ENCODE peak calls at places on chromosomes 16 and 17, in nine cellular contexts. E is A549; S is IMR-90; Q is cardiac muscle cell; Z is substantia nigra; R is ascending aorta; U is CD4-positive, alpha-beta memory T cell; W is upper lobe of right lung; H is A673. A is an unnamed sample.

GRCh38 chr17:41009301-41009760 is 403 bp upstream of the KRTAP3-1 start:
- DNase-seq in E (no peak), S (no peak), Q (no peak), Z (no peak), R (no peak), U (no peak), W (no peak), H (no peak), A (no peak)

GRCh38 chr17:41710472-41711090 is 1.6 kb upstream of the GAST start:
- DNase-seq in E (no peak), S (peak), Q (peak), Z (peak), R (no peak), U (no peak), W (no peak), H (peak), A (peak)

GRCh38 chr17:78329263-78330059 is 30.4 kb downstream of the SOCS3 start:
- DNase-seq in E (no peak), S (peak), Q (peak), Z (no peak), R (no peak), U (no peak), W (no peak), H (no peak), A (peak)

GRCh38 chr17:61410100-61410551 is 10.5 kb downstream of the TBX2 start:
- DNase-seq in E (no peak), S (no peak), Q (no peak), Z (no peak), R (peak), U (no peak), W (peak), H (no peak), A (no peak)

GRCh38 chr17:42682400-42683384 is at the start of gene CNTNAP1:
- DNase-seq in E (peak), S (peak), Q (peak), Z (peak), R (no peak), U (no peak), W (peak), H (peak), A (peak)

GRCh38 chr17:77146882-77147281 is 6.1 kb downstream of the SEC14L1 start:
- DNase-seq in E (no peak), S (no peak), Q (no peak), Z (no peak), R (no peak), U (no peak), W (peak), H (no peak), A (no peak)

GRCh38 chr16:23031508-23032098 is 117.6 kb downstream of the USP31 start:
- DNase-seq in E (no peak), S (no peak), Q (no peak), Z (no peak), R (no peak), U (no peak), W (no peak), H (no peak), A (no peak)

GRCh38 chr16:70437017-70437581 is 1.8 kb downstream of the ST3GAL2 start:
- DNase-seq in E (no peak), S (peak), Q (peak), Z (no peak), R (no peak), U (no peak), W (no peak), H (peak), A (peak)

GRCh38 chr17:46212634-46213435 is 19.6 kb upstream of the KANSL1 start:
- DNase-seq in E (peak), S (peak), Q (peak), Z (peak), R (no peak), U (peak), W (no peak), H (peak), A (peak)

GRCh38 chr16:22623351-22623781 is 112.7 kb downstream of the NPIPB5 start:
- DNase-seq in E (no peak), S (no peak), Q (peak), Z (no peak), R (no peak), U (no peak), W (no peak), H (no peak), A (no peak)

GRCh38 chr16:55508941-55509920 is at the start of gene LPCAT2:
- DNase-seq in E (peak), S (peak), Q (peak), Z (peak), R (no peak), U (no peak), W (peak), H (peak), A (peak)

GRCh38 chr17:8577868-8578267 is 52.7 kb downstream of the MYH10 start:
- DNase-seq in E (no peak), S (no peak), Q (no peak), Z (no peak), R (no peak), U (no peak), W (no peak), H (no peak), A (no peak)

GRCh38 chr17:77692571-77693161 is 265.8 kb upstream of the TNRC6C start:
- DNase-seq in E (no peak), S (peak), Q (no peak), Z (no peak), R (no peak), U (peak), W (peak), H (no peak), A (no peak)

GRCh38 chr17:73875346-73875745 is 231.1 kb upstream of the SDK2 start:
- DNase-seq in E (no peak), S (no peak), Q (peak), Z (no peak), R (no peak), U (no peak), W (no peak), H (no peak), A (no peak)

GRCh38 chr17:77786740-77787505 is 171.6 kb upstream of the TNRC6C start:
- DNase-seq in E (no peak), S (no peak), Q (no peak), Z (no peak), R (no peak), U (no peak), W (no peak), H (peak), A (no peak)

GRCh38 chr16:30395155-30395991 is at the start of gene ZNF48:
- DNase-seq in E (peak), S (peak), Q (peak), Z (peak), R (no peak), U (peak), W (peak), H (peak), A (peak)

GRCh38 chr16:71432906-71433305 is 8.9 kb downstream of the TLE7 start:
- DNase-seq in E (no peak), S (no peak), Q (no peak), Z (no peak), R (no peak), U (no peak), W (no peak), H (no peak), A (no peak)

GRCh38 chr17:43817826-43818225 is 15.1 kb downstream of the MPP3 start:
- DNase-seq in E (no peak), S (no peak), Q (no peak), Z (no peak), R (no peak), U (no peak), W (no peak), H (no peak), A (no peak)

GRCh38 chr17:64732336-64733006 is 70.4 kb upstream of the SMURF2 start:
- DNase-seq in E (peak), S (peak), Q (peak), Z (peak), R (no peak), U (no peak), W (no peak), H (no peak), A (peak)

GRCh38 chr16:67438098-67438791 is 7.3 kb downstream of the HSD11B2 start:
- DNase-seq in E (no peak), S (no peak), Q (no peak), Z (no peak), R (no peak), U (no peak), W (no peak), H (no peak), A (no peak)

GRCh38 chr16:7303014-7303676 is 29.5 kb upstream of the RBFOX1 start:
- DNase-seq in E (no peak), S (no peak), Q (no peak), Z (no peak), R (no peak), U (no peak), W (no peak), H (no peak), A (no peak)

DNA sequence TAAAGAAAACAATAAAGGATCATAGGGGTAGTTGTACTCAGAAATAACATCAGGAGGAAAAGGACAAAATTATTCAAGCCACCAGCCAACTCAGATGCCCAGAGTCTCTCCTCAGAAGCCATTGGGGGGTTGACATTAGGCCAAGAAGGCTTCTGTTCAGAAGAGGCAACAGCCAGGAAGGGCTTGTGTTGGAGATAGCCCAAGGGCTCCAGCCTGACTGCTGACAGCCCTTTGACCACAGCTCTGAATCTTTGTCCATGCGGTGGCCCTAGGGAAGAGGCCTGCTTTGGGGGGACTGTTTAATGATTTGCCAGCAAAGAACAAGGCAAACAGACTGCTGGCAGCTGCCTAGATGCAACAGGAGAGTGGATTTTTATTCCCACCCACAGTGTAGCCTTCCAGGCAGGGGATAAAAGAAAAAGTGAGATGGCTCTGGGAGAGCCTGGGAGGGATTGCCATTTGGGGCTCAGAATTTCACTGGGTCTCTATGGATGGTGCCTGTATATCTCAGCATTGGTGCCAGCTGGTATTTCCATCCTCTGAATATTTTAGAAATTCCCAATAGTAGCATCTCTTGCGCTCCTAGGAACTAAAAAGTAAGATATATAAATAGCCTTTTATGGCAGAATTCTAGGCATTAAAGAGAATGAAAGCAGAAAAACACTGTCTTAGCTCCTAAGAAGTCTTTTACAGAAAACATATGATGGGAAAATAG is 29.3 kb upstream of the SUPT4H1 start:
- DNase-seq in E (peak), S (no peak), Q (peak), Z (no peak), R (no peak), U (no peak), W (no peak), H (no peak), A (no peak)
- H3K27ac ChIP-seq in E (peak), S (no peak), Q (no peak), Z (no peak), R (no peak), U (no peak), W (peak), H (no peak), A (no peak)

DNA sequence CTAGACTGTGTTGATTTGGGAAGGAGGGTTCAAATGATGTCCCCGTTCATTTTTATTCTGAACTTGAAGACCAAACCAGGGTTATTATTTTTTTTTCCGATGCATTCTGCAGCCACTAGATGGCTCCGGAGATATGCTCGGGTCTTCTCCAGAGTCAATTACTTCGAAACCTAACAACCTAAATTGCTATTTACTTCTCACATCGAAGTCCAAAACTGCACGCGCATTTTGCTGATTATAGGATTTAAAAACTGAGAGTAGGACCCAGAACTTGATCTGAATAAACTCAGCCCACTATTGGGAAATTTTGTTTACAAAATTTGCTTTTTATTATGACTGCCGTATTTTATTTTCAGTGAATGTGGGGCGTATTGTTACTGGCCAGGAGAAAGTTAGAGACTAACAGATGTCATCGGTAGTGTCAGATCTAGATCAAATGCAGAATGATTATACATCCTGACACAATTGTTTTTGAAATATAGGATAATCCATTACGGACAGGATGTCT is 263.8 kb downstream of the HS3ST3A1 start:
- DNase-seq in E (peak), S (peak), Q (peak), Z (no peak), R (no peak), U (peak), W (no peak), H (peak), A (peak)
- H3K27ac ChIP-seq in E (no peak), S (no peak), Q (no peak), Z (no peak), R (no peak), U (no peak), W (no peak), H (no peak), A (peak)

GRCh38 chr17:20197527-20197926 is 188.4 kb downstream of the SPECC1 start:
- DNase-seq in E (no peak), S (no peak), Q (no peak), Z (no peak), R (no peak), U (no peak), W (no peak), H (no peak), A (no peak)
- H3K27ac ChIP-seq in E (no peak), S (no peak), Q (no peak), Z (peak), R (no peak), U (no peak), W (no peak), H (no peak), A (no peak)

GRCh38 chr16:35197656-35198055 is 1738.2 kb downstream of the TP53TG3F start:
- DNase-seq in E (no peak), S (no peak), Q (no peak), Z (no peak), R (no peak), U (no peak), W (no peak), H (no peak), A (no peak)
- H3K27ac ChIP-seq in E (no peak), S (no peak), Q (no peak), Z (no peak), R (no peak), U (no peak), W (no peak), H (no peak), A (no peak)

GRCh38 chr16:24360936-24361335 is 104.8 kb downstream of the CACNG3 start:
- DNase-seq in E (no peak), S (no peak), Q (no peak), Z (no peak), R (no peak), U (no peak), W (no peak), H (no peak), A (no peak)

GRCh38 chr16:24359490-24359889 is 103.4 kb downstream of the CACNG3 start:
- DNase-seq in E (no peak), S (no peak), Q (no peak), Z (no peak), R (no peak), U (no peak), W (no peak), H (no peak), A (no peak)

GRCh38 chr16:24367186-24367585 is 111.1 kb downstream of the CACNG3 start:
- DNase-seq in E (no peak), S (no peak), Q (no peak), Z (no peak), R (no peak), U (no peak), W (no peak), H (peak), A (no peak)

DNA sequence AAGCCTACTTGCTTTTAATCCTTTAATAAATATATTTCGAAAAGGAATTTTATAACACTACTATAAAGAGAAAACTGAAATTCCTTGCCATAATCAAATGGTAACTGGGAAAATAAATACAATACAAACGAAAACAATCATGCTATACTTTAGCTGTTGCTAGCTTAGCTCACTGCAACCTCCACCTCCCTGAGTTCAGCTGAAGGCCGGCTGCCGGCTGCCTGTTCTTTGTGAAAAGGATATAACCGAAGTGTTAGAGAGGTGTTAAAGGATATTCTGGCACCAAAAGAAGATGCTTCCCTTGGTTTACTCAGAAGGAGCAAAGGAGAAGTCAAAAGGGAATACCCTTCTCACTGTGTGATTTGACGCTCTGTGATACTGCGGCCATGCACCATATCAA is 108.5 kb downstream of the CACNG3 start:
- DNase-seq in E (no peak), S (no peak), Q (no peak), Z (no peak), R (no peak), U (no peak), W (no peak), H (no peak), A (no peak)
- H3K27ac ChIP-seq in E (no peak), S (no peak), Q (no peak), Z (no peak), R (no peak), U (no peak), W (no peak), H (no peak), A (no peak)

DNA sequence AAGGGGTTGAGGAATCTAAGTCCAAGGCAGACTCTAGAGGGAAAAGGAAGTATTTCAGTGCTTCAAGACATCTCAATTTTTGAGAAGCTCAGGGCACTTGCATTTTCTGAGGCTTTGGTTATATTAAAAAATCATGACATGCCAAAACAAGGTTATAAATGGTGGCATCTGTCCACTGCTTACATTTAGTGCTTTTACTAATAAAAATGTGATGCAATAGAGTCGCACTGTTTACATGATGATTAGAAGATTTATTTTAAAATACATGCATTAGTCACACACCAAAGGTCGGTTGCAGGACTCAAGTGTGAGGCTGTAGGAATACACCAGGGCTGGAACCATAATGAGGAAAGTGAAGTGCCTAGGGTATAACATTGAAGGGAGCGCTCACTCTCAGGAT is 379.6 kb downstream of the HS3ST4 start:
- DNase-seq in E (no peak), S (no peak), Q (no peak), Z (no peak), R (no peak), U (no peak), W (no peak), H (no peak), A (no peak)
- H3K27ac ChIP-seq in E (no peak), S (no peak), Q (no peak), Z (no peak), R (no peak), U (no peak), W (no peak), H (peak), A (no peak)

GRCh38 chr17:75875182-75875939 is 3.0 kb downstream of the TRIM47 start:
- DNase-seq in E (no peak), S (no peak), Q (no peak), Z (peak), R (no peak), U (no peak), W (no peak), H (no peak), A (no peak)
- H3K27ac ChIP-seq in E (peak), S (no peak), Q (no peak), Z (peak), R (peak), U (peak), W (peak), H (no peak), A (no peak)

DNA sequence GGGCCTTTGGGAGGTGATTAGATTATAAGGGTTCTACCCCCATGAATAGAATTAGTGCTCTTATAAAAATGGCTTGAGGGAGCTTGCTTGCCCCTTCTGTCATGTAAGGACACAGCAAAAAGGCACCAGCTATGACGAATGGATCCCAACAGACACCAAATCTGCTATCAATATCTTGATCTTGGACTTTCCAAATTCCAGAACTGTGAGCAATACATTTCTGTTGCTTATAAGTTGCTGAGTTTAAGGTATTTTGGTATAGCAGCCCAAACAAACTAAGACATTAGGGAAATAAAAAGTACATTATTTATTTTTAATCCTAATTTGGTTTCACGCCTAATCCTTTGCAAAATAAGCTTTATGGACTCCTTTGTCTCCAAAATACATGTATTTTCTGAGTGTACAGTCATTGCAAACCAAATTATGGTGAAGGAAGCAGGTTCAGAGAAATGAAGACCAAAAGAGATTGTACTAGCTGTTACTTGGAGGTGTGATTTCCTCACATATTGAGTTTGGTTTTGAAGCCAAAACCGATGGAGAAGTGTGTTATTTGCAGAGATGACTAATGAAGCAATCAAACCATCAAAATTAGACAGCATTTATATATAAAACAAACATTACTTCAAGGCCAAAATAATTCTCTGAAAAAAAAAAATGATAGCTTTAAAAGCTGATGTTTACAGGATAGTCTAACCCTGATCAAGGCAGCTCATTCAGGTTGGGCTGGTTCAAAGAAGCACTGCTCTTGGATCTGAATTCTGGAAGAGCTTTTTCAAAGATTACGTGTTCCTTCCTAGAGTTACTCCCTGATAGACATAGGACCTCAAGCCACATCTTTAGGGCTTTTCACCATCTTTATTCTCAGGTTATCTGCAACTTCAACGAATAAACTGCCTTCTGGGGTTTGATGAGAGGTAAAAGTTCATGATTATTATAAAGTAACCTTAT is 71.6 kb downstream of the MYO1D start:
- DNase-seq in E (no peak), S (no peak), Q (no peak), Z (no peak), R (no peak), U (no peak), W (no peak), H (no peak), A (peak)
- H3K27ac ChIP-seq in E (no peak), S (no peak), Q (no peak), Z (no peak), R (peak), U (no peak), W (no peak), H (no peak), A (no peak)

A was measured in brain microvascular endothelial cell.